ENCODE peak calls at places on chromosomes 2 and 18, in seven cellular contexts. One of them, this sample, is unnamed.

GRCh38 chr2:237600205-237600846 is 9.8 kb upstream of the RAB17 start:
- DNase-seq in colonic mucosa: no peak
- DNase-seq in CD8-positive, alpha-beta memory T cell: no peak
- DNase-seq in CD4-positive, CD25-positive, alpha-beta regulatory T cell: no peak
- DNase-seq in choroid plexus epithelial cell: peak; percentile 70
- DNase-seq in GM23248: peak; percentile 84
- DNase-seq in cardiac muscle cell: no peak
- DNase-seq in this sample: no peak

GRCh38 chr2:241802421-241802749 is 6.6 kb upstream of the NEU4 start:
- DNase-seq in choroid plexus epithelial cell: no peak
- DNase-seq in colonic mucosa: peak; percentile 22
- DNase-seq in CD8-positive, alpha-beta memory T cell: no peak
- DNase-seq in CD4-positive, CD25-positive, alpha-beta regulatory T cell: no peak
- DNase-seq in GM23248: no peak
- DNase-seq in cardiac muscle cell: no peak
- DNase-seq in this sample: no peak

GRCh38 chr18:70520867-70521266 is 232.0 kb downstream of the SOCS6 start:
- DNase-seq in GM23248: no peak
- DNase-seq in cardiac muscle cell: no peak
- DNase-seq in colonic mucosa: no peak
- DNase-seq in CD8-positive, alpha-beta memory T cell: no peak
- DNase-seq in choroid plexus epithelial cell: no peak
- DNase-seq in CD4-positive, CD25-positive, alpha-beta regulatory T cell: no peak
- DNase-seq in this sample: no peak

GRCh38 chr2:81767173-81767720 is 1462.7 kb upstream of the LRRTM1 start:
- DNase-seq in CD4-positive, CD25-positive, alpha-beta regulatory T cell: no peak
- DNase-seq in choroid plexus epithelial cell: peak; percentile 0
- DNase-seq in colonic mucosa: no peak
- DNase-seq in cardiac muscle cell: no peak
- DNase-seq in CD8-positive, alpha-beta memory T cell: no peak
- DNase-seq in GM23248: peak; percentile 0
- DNase-seq in this sample: no peak

GRCh38 chr2:222819722-222820333 is 41.0 kb upstream of the ACSL3 start:
- DNase-seq in choroid plexus epithelial cell: peak; percentile 69
- DNase-seq in colonic mucosa: no peak
- DNase-seq in CD8-positive, alpha-beta memory T cell: no peak
- DNase-seq in GM23248: peak; percentile 67
- DNase-seq in cardiac muscle cell: no peak
- DNase-seq in CD4-positive, CD25-positive, alpha-beta regulatory T cell: peak; percentile 3
- DNase-seq in this sample: no peak

GRCh38 chr2:63488118-63488713 is 100.1 kb downstream of the WDPCP start:
- DNase-seq in CD4-positive, CD25-positive, alpha-beta regulatory T cell: peak; percentile 41
- DNase-seq in CD8-positive, alpha-beta memory T cell: no peak
- DNase-seq in GM23248: peak; percentile 58
- DNase-seq in cardiac muscle cell: peak; percentile 39
- DNase-seq in choroid plexus epithelial cell: peak; percentile 73
- DNase-seq in colonic mucosa: peak; percentile 19
- DNase-seq in this sample: no peak

GRCh38 chr18:50377061-50377798 is 2.4 kb downstream of the SKA1 start:
- DNase-seq in choroid plexus epithelial cell: no peak
- DNase-seq in GM23248: no peak
- DNase-seq in colonic mucosa: no peak
- DNase-seq in CD8-positive, alpha-beta memory T cell: no peak
- DNase-seq in cardiac muscle cell: no peak
- DNase-seq in CD4-positive, CD25-positive, alpha-beta regulatory T cell: no peak
- DNase-seq in this sample: no peak

GRCh38 chr2:161995553-161996016 is 78.4 kb downstream of the DPP4 start:
- DNase-seq in CD4-positive, CD25-positive, alpha-beta regulatory T cell: peak; percentile 69
- DNase-seq in choroid plexus epithelial cell: peak; percentile 17
- DNase-seq in cardiac muscle cell: no peak
- DNase-seq in GM23248: no peak
- DNase-seq in colonic mucosa: no peak
- DNase-seq in CD8-positive, alpha-beta memory T cell: no peak
- DNase-seq in this sample: no peak

GRCh38 chr2:29011650-29012060 is 30.6 kb downstream of the TOGARAM2 start:
- DNase-seq in cardiac muscle cell: peak; percentile 69
- DNase-seq in choroid plexus epithelial cell: peak; percentile 77
- DNase-seq in GM23248: no peak
- DNase-seq in colonic mucosa: no peak
- DNase-seq in CD4-positive, CD25-positive, alpha-beta regulatory T cell: peak; percentile 86
- DNase-seq in CD8-positive, alpha-beta memory T cell: peak; percentile 93
- DNase-seq in this sample: no peak

GRCh38 chr2:129720360-129720759 is 259.1 kb upstream of the RAB6C start:
- DNase-seq in GM23248: no peak
- DNase-seq in CD4-positive, CD25-positive, alpha-beta regulatory T cell: no peak
- DNase-seq in cardiac muscle cell: no peak
- DNase-seq in choroid plexus epithelial cell: no peak
- DNase-seq in CD8-positive, alpha-beta memory T cell: no peak
- DNase-seq in colonic mucosa: no peak
- DNase-seq in this sample: no peak
- H3K4me3 ChIP-seq in GM23248: no peak overlapping the region
- H3K4me3 ChIP-seq in CD4-positive, CD25-positive, alpha-beta regulatory T cell: no peak overlapping the region
- H3K4me3 ChIP-seq in cardiac muscle cell: no peak overlapping the region
- H3K4me3 ChIP-seq in choroid plexus epithelial cell: no peak overlapping the region
- H3K4me3 ChIP-seq in CD8-positive, alpha-beta memory T cell: no peak overlapping the region
- H3K4me3 ChIP-seq in colonic mucosa: no peak overlapping the region
- H3K4me3 ChIP-seq in this sample: no peak overlapping the region

GRCh38 chr2:73069041-73069854 is 2.3 kb downstream of the SFXN5 start:
- DNase-seq in colonic mucosa: no peak
- DNase-seq in choroid plexus epithelial cell: no peak
- DNase-seq in cardiac muscle cell: no peak
- DNase-seq in CD8-positive, alpha-beta memory T cell: no peak
- DNase-seq in CD4-positive, CD25-positive, alpha-beta regulatory T cell: no peak
- DNase-seq in GM23248: peak; percentile 47
- DNase-seq in this sample: no peak
- H3K4me3 ChIP-seq in colonic mucosa: no peak overlapping the region
- H3K4me3 ChIP-seq in choroid plexus epithelial cell: peak overlapping the region; percentile 90
- H3K4me3 ChIP-seq in cardiac muscle cell: peak overlapping the region; percentile 74
- H3K4me3 ChIP-seq in CD8-positive, alpha-beta memory T cell: no peak overlapping the region
- H3K4me3 ChIP-seq in CD4-positive, CD25-positive, alpha-beta regulatory T cell: peak overlapping the region; percentile 43
- H3K4me3 ChIP-seq in GM23248: peak overlapping the region; percentile 78
- H3K4me3 ChIP-seq in this sample: peak overlapping the region; percentile 90

GRCh38 chr2:191041418-191042161 is 27.6 kb upstream of the STAT1 start:
- DNase-seq in CD8-positive, alpha-beta memory T cell: no peak
- DNase-seq in CD4-positive, CD25-positive, alpha-beta regulatory T cell: no peak
- DNase-seq in choroid plexus epithelial cell: peak; percentile 67
- DNase-seq in cardiac muscle cell: no peak
- DNase-seq in GM23248: peak; percentile 49
- DNase-seq in colonic mucosa: peak; percentile 42
- DNase-seq in this sample: no peak
- H3K4me3 ChIP-seq in CD8-positive, alpha-beta memory T cell: no peak overlapping the region
- H3K4me3 ChIP-seq in CD4-positive, CD25-positive, alpha-beta regulatory T cell: no peak overlapping the region
- H3K4me3 ChIP-seq in choroid plexus epithelial cell: no peak overlapping the region
- H3K4me3 ChIP-seq in cardiac muscle cell: no peak overlapping the region
- H3K4me3 ChIP-seq in GM23248: no peak overlapping the region
- H3K4me3 ChIP-seq in colonic mucosa: no peak overlapping the region
- H3K4me3 ChIP-seq in this sample: no peak overlapping the region

GRCh38 chr2:160268382-160268781 is 68.3 kb upstream of the ITGB6 start:
- DNase-seq in choroid plexus epithelial cell: no peak
- DNase-seq in GM23248: no peak
- DNase-seq in colonic mucosa: no peak
- DNase-seq in CD4-positive, CD25-positive, alpha-beta regulatory T cell: no peak
- DNase-seq in cardiac muscle cell: no peak
- DNase-seq in CD8-positive, alpha-beta memory T cell: no peak
- DNase-seq in this sample: no peak

GRCh38 chr2:160270571-160271113 is 70.6 kb upstream of the ITGB6 start:
- DNase-seq in cardiac muscle cell: no peak
- DNase-seq in CD8-positive, alpha-beta memory T cell: no peak
- DNase-seq in choroid plexus epithelial cell: no peak
- DNase-seq in colonic mucosa: no peak
- DNase-seq in CD4-positive, CD25-positive, alpha-beta regulatory T cell: no peak
- DNase-seq in GM23248: peak; percentile 69
- DNase-seq in this sample: peak; percentile 40

GRCh38 chr2:160269803-160270570 is 69.9 kb upstream of the ITGB6 start:
- DNase-seq in GM23248: peak; percentile 95
- DNase-seq in colonic mucosa: peak; percentile 79
- DNase-seq in CD4-positive, CD25-positive, alpha-beta regulatory T cell: peak; percentile 84
- DNase-seq in choroid plexus epithelial cell: peak; percentile 97
- DNase-seq in CD8-positive, alpha-beta memory T cell: peak; percentile 66
- DNase-seq in cardiac muscle cell: peak; percentile 97
- DNase-seq in this sample: peak; percentile 78

GRCh38 chr2:160269365-160269764 is 69.3 kb upstream of the ITGB6 start:
- DNase-seq in GM23248: peak; percentile 53
- DNase-seq in choroid plexus epithelial cell: no peak
- DNase-seq in CD8-positive, alpha-beta memory T cell: no peak
- DNase-seq in cardiac muscle cell: peak; percentile 15
- DNase-seq in colonic mucosa: no peak
- DNase-seq in CD4-positive, CD25-positive, alpha-beta regulatory T cell: no peak
- DNase-seq in this sample: no peak

DNA sequence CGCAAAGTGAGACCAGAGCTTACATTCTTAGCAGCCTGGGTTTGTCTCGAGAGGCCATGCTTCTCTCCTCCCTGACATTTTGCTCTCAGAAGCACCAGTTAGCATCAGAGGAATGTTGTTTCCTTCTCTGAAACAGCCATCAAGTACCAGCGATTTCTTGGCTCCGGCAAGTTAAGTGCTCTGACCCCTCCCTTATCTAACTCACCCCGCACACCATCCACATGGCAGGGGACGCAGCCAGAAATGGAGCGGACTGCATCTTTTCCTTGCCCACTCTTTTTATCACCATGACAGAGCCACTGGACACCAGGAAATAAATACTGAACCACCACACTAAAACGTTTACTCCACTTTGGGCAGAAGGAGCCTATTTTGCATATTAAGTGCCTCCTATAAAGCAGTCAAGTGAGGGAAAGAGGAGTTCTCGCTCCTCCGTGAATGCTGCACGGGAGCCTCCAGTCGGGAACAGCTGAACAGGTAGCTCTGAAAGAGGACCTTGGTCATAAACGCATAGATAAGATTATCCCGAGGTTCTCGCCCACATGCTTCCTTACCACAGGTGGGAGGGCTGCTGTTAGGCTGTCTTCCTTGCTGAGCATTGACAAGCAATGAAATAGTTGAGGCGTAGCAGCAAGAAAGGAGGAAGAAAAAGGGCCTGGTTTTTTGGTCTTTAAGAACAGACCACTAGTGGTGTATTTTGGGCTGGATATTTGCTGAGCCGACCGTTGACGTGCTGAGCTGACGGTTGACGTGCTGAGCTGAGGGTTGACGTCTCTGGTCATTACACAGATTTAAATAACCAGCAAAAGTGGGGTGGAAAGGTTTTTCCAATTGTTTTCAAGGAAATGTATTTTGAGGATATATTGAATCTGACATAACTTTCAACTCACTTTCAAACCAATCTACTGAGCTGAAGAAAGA is 71.4 kb upstream of the ITGB6 start:
- DNase-seq in cardiac muscle cell: peak; percentile 90
- DNase-seq in CD8-positive, alpha-beta memory T cell: no peak
- DNase-seq in CD4-positive, CD25-positive, alpha-beta regulatory T cell: no peak
- DNase-seq in choroid plexus epithelial cell: no peak
- DNase-seq in GM23248: no peak
- DNase-seq in colonic mucosa: no peak
- DNase-seq in this sample: no peak
- H3K4me3 ChIP-seq in cardiac muscle cell: peak overlapping the region; percentile 16
- H3K4me3 ChIP-seq in CD8-positive, alpha-beta memory T cell: no peak overlapping the region
- H3K4me3 ChIP-seq in CD4-positive, CD25-positive, alpha-beta regulatory T cell: no peak overlapping the region
- H3K4me3 ChIP-seq in choroid plexus epithelial cell: no peak overlapping the region
- H3K4me3 ChIP-seq in GM23248: peak overlapping the region; percentile 57
- H3K4me3 ChIP-seq in colonic mucosa: no peak overlapping the region
- H3K4me3 ChIP-seq in this sample: no peak overlapping the region

DNA sequence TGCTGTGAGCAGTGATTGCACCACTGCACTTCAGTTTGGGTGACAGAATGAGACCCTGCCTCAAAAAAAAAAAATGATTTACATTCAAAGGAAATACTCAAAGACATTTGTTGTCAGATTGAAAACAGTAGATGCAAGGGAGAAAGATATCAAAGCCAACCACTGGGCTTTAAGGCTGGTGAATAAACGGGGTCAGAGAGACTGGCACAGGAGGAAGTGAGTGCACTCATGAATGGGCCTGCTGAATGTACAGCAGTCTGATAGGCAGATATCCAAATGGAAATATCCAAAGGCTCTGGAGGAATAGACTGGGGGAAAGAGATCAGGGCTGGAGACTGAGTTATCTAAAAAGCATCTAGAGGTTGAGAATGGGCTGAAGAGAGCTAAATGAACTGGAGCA is 10.9 kb downstream of the RNF125 start:
- DNase-seq in colonic mucosa: no peak
- DNase-seq in CD8-positive, alpha-beta memory T cell: no peak
- DNase-seq in CD4-positive, CD25-positive, alpha-beta regulatory T cell: no peak
- DNase-seq in choroid plexus epithelial cell: no peak
- DNase-seq in cardiac muscle cell: no peak
- DNase-seq in GM23248: no peak
- DNase-seq in this sample: no peak
- H3K4me3 ChIP-seq in colonic mucosa: no peak overlapping the region
- H3K4me3 ChIP-seq in CD8-positive, alpha-beta memory T cell: no peak overlapping the region
- H3K4me3 ChIP-seq in CD4-positive, CD25-positive, alpha-beta regulatory T cell: no peak overlapping the region
- H3K4me3 ChIP-seq in choroid plexus epithelial cell: no peak overlapping the region
- H3K4me3 ChIP-seq in cardiac muscle cell: no peak overlapping the region
- H3K4me3 ChIP-seq in GM23248: no peak overlapping the region
- H3K4me3 ChIP-seq in this sample: no peak overlapping the region

DNA sequence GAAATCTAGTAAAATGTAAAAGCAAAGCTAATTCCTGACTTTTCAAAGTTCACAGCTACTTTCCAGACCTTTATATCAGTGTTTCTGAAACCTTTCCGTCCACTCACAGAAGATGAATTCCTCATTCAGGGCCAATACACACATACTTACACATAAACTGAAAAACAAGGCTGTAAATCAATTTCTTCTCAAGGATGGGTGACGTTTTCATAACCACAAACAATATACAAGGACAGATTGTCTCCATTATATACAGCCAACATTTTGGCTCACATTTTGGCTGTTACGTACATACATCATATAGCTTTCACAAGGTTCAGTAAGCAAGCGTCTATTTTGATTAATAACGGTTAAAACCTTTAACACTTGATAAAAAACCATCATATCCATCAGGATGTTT is 1.4 kb downstream of the RPRD1A start:
- DNase-seq in cardiac muscle cell: no peak
- DNase-seq in CD4-positive, CD25-positive, alpha-beta regulatory T cell: no peak
- DNase-seq in GM23248: peak; percentile 57
- DNase-seq in choroid plexus epithelial cell: peak; percentile 24
- DNase-seq in CD8-positive, alpha-beta memory T cell: no peak
- DNase-seq in colonic mucosa: no peak
- DNase-seq in this sample: no peak
- H3K4me3 ChIP-seq in cardiac muscle cell: peak overlapping the region; percentile 88
- H3K4me3 ChIP-seq in CD4-positive, CD25-positive, alpha-beta regulatory T cell: peak overlapping the region; percentile 95
- H3K4me3 ChIP-seq in GM23248: peak overlapping the region; percentile 93
- H3K4me3 ChIP-seq in choroid plexus epithelial cell: peak overlapping the region; percentile 96
- H3K4me3 ChIP-seq in CD8-positive, alpha-beta memory T cell: peak overlapping the region; percentile 78
- H3K4me3 ChIP-seq in colonic mucosa: peak overlapping the region; percentile 69
- H3K4me3 ChIP-seq in this sample: peak overlapping the region; percentile 81

GRCh38 chr2:61769093-61769675 is 84.7 kb downstream of the FAM161A start:
- DNase-seq in colonic mucosa: no peak
- DNase-seq in GM23248: no peak
- DNase-seq in CD4-positive, CD25-positive, alpha-beta regulatory T cell: no peak
- DNase-seq in cardiac muscle cell: no peak
- DNase-seq in CD8-positive, alpha-beta memory T cell: no peak
- DNase-seq in choroid plexus epithelial cell: no peak
- DNase-seq in this sample: no peak
- H3K4me3 ChIP-seq in colonic mucosa: no peak overlapping the region
- H3K4me3 ChIP-seq in GM23248: no peak overlapping the region
- H3K4me3 ChIP-seq in CD4-positive, CD25-positive, alpha-beta regulatory T cell: no peak overlapping the region
- H3K4me3 ChIP-seq in cardiac muscle cell: no peak overlapping the region
- H3K4me3 ChIP-seq in CD8-positive, alpha-beta memory T cell: no peak overlapping the region
- H3K4me3 ChIP-seq in choroid plexus epithelial cell: no peak overlapping the region
- H3K4me3 ChIP-seq in this sample: no peak overlapping the region